ENCODE peak calls at places on chromosome 3, in ten cellular contexts. P, V, L, H, E, S, N, J, Z and F are unnamed samples.

GRCh38 chr3:185312006-185312405 is 50.9 kb upstream of the MAP3K13 start:
- DNase-seq in J (no peak), H (no peak), V (peak), S (no peak), N (no peak), Z (no peak), P (no peak), L (no peak), E (no peak), F (no peak)

GRCh38 chr3:45205126-45205525 is 21.0 kb downstream of the TMEM158 start:
- DNase-seq in S (no peak), V (no peak), Z (no peak), J (no peak), H (peak), E (no peak), N (no peak), L (no peak), P (no peak), F (no peak)

GRCh38 chr3:109355625-109356441 is 18.5 kb upstream of the DPPA4 start:
- DNase-seq in P (no peak), V (no peak), S (no peak), J (peak), E (no peak), N (no peak), L (no peak), Z (no peak), H (no peak), F (no peak)

GRCh38 chr3:50602675-50603191 is 8.8 kb downstream of the CISH start:
- DNase-seq in Z (no peak), P (no peak), S (no peak), E (peak), N (no peak), J (no peak), H (no peak), L (no peak), V (peak), F (no peak)

GRCh38 chr3:162436826-162437225 is 940.2 kb downstream of the OTOL1 start:
- DNase-seq in Z (no peak), J (no peak), N (no peak), E (no peak), H (no peak), P (no peak), L (no peak), S (no peak), V (no peak), F (no peak)

GRCh38 chr3:29181872-29182271 is 99.0 kb upstream of the RBMS3 start:
- DNase-seq in Z (no peak), P (no peak), L (no peak), N (no peak), S (no peak), H (no peak), V (no peak), E (no peak), J (no peak), F (no peak)

GRCh38 chr3:133860519-133860918 is 35.2 kb downstream of the RAB6B start:
- DNase-seq in E (no peak), J (peak), S (no peak), H (no peak), P (no peak), Z (no peak), L (no peak), N (no peak), V (no peak), F (no peak)

GRCh38 chr3:28349397-28350000 is 875 bp upstream of the AZI2 start:
- DNase-seq in N (no peak), H (no peak), P (no peak), V (no peak), J (no peak), E (peak), L (peak), S (no peak), Z (no peak), F (no peak)

GRCh38 chr3:188133219-188133618 is 20.7 kb upstream of the LPP start:
- DNase-seq in V (no peak), P (no peak), H (peak), N (no peak), Z (no peak), S (no peak), J (no peak), L (peak), E (peak), F (no peak)

GRCh38 chr3:126395846-126396513 is 1.3 kb downstream of the CFAP100 start:
- DNase-seq in N (no peak), H (no peak), E (no peak), J (no peak), L (no peak), V (no peak), S (no peak), P (no peak), Z (no peak), F (no peak)

GRCh38 chr3:106337116-106337515 is 468.3 kb upstream of the CBLB start:
- DNase-seq in S (no peak), V (no peak), P (no peak), E (peak), H (peak), J (no peak), L (peak), Z (no peak), N (no peak), F (no peak)

GRCh38 chr3:132643366-132643765 is 16.2 kb downstream of the ACAD11 start:
- DNase-seq in N (no peak), V (no peak), S (no peak), J (no peak), P (no peak), H (no peak), L (no peak), Z (no peak), E (no peak), F (no peak)

GRCh38 chr3:50370594-50370993 is 11.3 kb upstream of the TMEM115 start:
- DNase-seq in J (peak), N (no peak), S (no peak), H (no peak), P (no peak), E (no peak), L (peak), V (no peak), Z (no peak), F (no peak)

GRCh38 chr3:181623924-181624694 is 87.6 kb upstream of the SOX2 start:
- DNase-seq in N (no peak), E (peak), L (peak), J (no peak), P (no peak), H (peak), Z (no peak), V (no peak), S (no peak), F (no peak)

GRCh38 chr3:43892061-43892460 is 201.3 kb downstream of the ABHD5 start:
- DNase-seq in E (no peak), J (no peak), H (no peak), V (no peak), L (no peak), N (no peak), S (no peak), Z (no peak), P (no peak), F (no peak)

GRCh38 chr3:19074257-19074938 is 73.9 kb upstream of the KCNH8 start:
- DNase-seq in N (no peak), P (no peak), Z (no peak), V (no peak), S (no peak), E (peak), J (peak), L (no peak), H (peak), F (no peak)

GRCh38 chr3:143668924-143669790 is 179.1 kb downstream of the SLC9A9 start:
- DNase-seq in P (no peak), S (no peak), Z (no peak), N (no peak), L (peak), J (no peak), V (no peak), E (no peak), H (no peak), F (no peak)

GRCh38 chr3:120816728-120817127 is 74.2 kb downstream of the GTF2E1 start:
- DNase-seq in S (no peak), V (peak), J (no peak), P (no peak), N (no peak), H (peak), Z (no peak), L (no peak), E (no peak), F (no peak)

GRCh38 chr3:129555616-129556357 is 12.8 kb downstream of the H1-8 start:
- DNase-seq in N (no peak), L (no peak), Z (no peak), J (no peak), H (peak), E (no peak), P (no peak), S (no peak), V (no peak), F (no peak)

GRCh38 chr3:135229018-135229495 is 434.0 kb downstream of the EPHB1 start:
- DNase-seq in P (no peak), H (peak), Z (no peak), J (peak), V (no peak), N (peak), L (no peak), S (no peak), E (no peak), F (no peak)

GRCh38 chr3:125679258-125679657 is 84.0 kb upstream of the OSBPL11 start:
- DNase-seq in S (no peak), P (no peak), E (no peak), L (no peak), V (no peak), Z (no peak), J (peak), N (no peak), H (no peak), F (no peak)

GRCh38 chr3:114839476-114839875 is 307.6 kb downstream of the ZBTB20 start:
- DNase-seq in J (no peak), L (peak), N (no peak), E (no peak), Z (no peak), S (no peak), H (peak), P (no peak), V (no peak), F (no peak)

GRCh38 chr3:41711656-41712055 is 250.2 kb downstream of the ULK4 start:
- DNase-seq in N (no peak), Z (peak), E (no peak), L (peak), V (no peak), S (no peak), P (no peak), J (peak), H (peak), F (no peak)

GRCh38 chr3:17011774-17012338 is 127.1 kb downstream of the PLCL2 start:
- DNase-seq in S (no peak), N (no peak), Z (no peak), L (no peak), H (no peak), P (no peak), J (no peak), V (no peak), E (peak), F (no peak)

GRCh38 chr3:112498916-112499315 is 356 bp downstream of the BTLA start:
- DNase-seq in Z (no peak), L (no peak), E (no peak), S (no peak), N (no peak), P (no peak), V (no peak), H (no peak), J (no peak), F (no peak)

GRCh38 chr3:189340680-189341460 is 169.1 kb downstream of the TPRG1 start:
- DNase-seq in P (no peak), V (no peak), Z (no peak), J (peak), N (no peak), E (no peak), H (no peak), L (peak), S (no peak), F (no peak)

GRCh38 chr3:5194341-5194740 is 6.8 kb downstream of the EDEM1 start:
- DNase-seq in H (no peak), V (no peak), N (no peak), P (no peak), S (no peak), J (no peak), Z (no peak), L (no peak), E (no peak), F (no peak)

GRCh38 chr3:5197022-5197421 is 9.5 kb downstream of the EDEM1 start:
- DNase-seq in L (peak), E (peak), J (no peak), V (no peak), P (no peak), Z (no peak), S (no peak), H (peak), N (no peak), F (no peak)

GRCh38 chr3:5195605-5196004 is 8.1 kb downstream of the EDEM1 start:
- DNase-seq in S (no peak), H (peak), P (no peak), V (no peak), E (peak), N (no peak), Z (no peak), J (no peak), L (peak), F (no peak)

GRCh38 chr3:5192568-5193319 is 5.2 kb downstream of the EDEM1 start:
- DNase-seq in L (no peak), N (no peak), Z (no peak), E (peak), V (no peak), H (no peak), J (no peak), S (no peak), P (no peak), F (no peak)

GRCh38 chr3:5194801-5195509 is 7.4 kb downstream of the EDEM1 start:
- DNase-seq in J (no peak), H (peak), N (peak), E (peak), Z (no peak), L (peak), V (no peak), S (no peak), P (peak), F (no peak)
- H3K4me3 ChIP-seq in J (no peak), H (no peak), N (no peak), E (no peak), Z (no peak), L (no peak), V (no peak), S (no peak), P (no peak), F (no peak)

GRCh38 chr3:48915296-48915695 is 3.3 kb upstream of the ARIH2 start:
- DNase-seq in E (no peak), N (no peak), S (no peak), L (no peak), Z (no peak), J (no peak), V (no peak), H (no peak), P (no peak), F (no peak)

GRCh38 chr3:48919215-48920138 is 835 bp downstream of the ARIH2 start:
- DNase-seq in H (peak), J (peak), E (peak), N (no peak), V (peak), P (no peak), Z (no peak), S (peak), L (peak), F (no peak)

DNA sequence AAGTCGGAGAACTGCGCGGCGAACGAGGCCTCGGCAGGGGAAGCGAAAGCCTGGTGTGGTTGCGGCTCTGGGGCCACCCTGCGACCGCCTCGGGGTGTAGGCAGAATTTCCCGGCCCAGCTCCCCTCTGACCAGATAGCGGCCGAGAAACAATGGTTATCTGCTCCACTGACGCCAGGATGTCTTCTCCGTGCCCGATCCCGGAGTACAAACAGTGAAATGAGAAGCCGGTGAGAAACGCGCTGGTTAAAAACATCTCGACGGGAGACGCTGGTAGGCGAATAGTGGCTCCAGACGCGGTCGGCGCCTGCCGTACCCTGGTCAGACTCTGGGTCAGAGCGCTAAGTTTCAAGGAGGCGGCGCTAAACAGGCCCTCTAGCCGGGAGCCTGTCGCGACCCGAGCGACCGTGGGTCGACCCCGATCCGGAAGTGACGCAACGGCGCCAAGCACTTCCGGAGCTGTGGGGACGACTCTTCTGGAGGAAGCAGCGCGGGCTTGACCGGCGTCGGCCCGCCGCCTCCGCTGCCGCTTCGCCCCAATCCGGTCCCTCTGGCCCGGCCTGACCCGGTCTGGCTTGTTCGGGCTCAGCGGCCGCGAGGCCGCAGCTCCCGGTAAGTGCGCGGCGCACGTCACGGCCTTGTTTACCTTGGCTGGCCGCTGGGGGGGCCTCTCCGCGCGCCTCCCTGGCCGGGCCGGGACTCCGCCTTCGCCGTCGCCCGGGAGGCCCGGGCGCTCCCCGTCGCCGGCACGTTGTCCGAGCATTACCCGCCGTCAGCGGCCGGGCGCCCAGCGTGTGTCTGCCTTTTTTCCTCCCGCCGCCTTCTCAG is at the start of gene ARIH2:
- DNase-seq in S (peak), P (peak), V (peak), L (peak), N (peak), E (peak), J (peak), H (peak), Z (peak), F (peak)
- TF ChIP-seq CTCF in S (peak), P (peak), V (no peak), L (peak), N (no peak), E (no peak), J (no peak), H (no peak), Z (no peak), F (peak)

GRCh38 chr3:123773681-123774431 is 110.3 kb downstream of the MYLK start:
- DNase-seq in N (peak), L (peak), V (no peak), S (no peak), Z (peak), P (peak), H (peak), J (no peak), E (no peak), F (no peak)
- H3K4me3 ChIP-seq in N (no peak), L (no peak), V (no peak), S (no peak), Z (no peak), P (no peak), H (no peak), J (no peak), E (no peak), F (no peak)

GRCh38 chr3:57385498-57385897 is 93.0 kb upstream of the ASB14 start:
- DNase-seq in J (no peak), Z (no peak), S (no peak), E (no peak), N (no peak), H (no peak), L (no peak), V (peak), P (no peak), F (no peak)
- TF ChIP-seq CTCF in J (no peak), Z (no peak), S (no peak), E (no peak), N (no peak), H (no peak), L (no peak), V (no peak), P (no peak), F (no peak)

DNA sequence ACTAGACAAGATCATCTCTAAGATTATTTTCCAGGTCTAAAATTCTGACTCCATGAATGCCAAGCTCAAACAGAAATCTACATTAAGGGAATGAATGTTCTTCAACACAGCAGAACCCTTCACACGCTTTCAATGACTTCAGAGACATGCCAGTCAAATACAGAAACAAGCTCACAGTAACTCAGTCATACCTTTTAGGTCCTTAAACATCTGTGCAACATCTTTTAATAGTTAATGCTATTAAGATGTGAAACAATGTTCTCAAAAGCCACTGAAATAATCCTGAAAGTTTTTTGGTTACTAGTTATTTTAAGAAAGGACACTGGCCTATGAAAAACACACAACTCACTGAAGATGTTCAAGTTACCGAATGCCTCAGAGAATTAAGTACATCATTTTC is 2.5 kb downstream of the DLG1 start:
- DNase-seq in V (no peak), Z (no peak), P (no peak), N (no peak), J (no peak), L (no peak), H (peak), S (no peak), E (no peak), F (no peak)
- H3K4me3 ChIP-seq in V (no peak), Z (no peak), P (peak), N (no peak), J (no peak), L (no peak), H (no peak), S (no peak), E (peak), F (no peak)

GRCh38 chr3:128076783-128077624 is 24.8 kb downstream of the SEC61A1 start:
- DNase-seq in S (peak), N (no peak), L (no peak), H (no peak), P (no peak), J (peak), E (no peak), V (no peak), Z (no peak), F (no peak)
- TF ChIP-seq CTCF in S (no peak), N (no peak), L (no peak), H (no peak), P (no peak), J (no peak), E (no peak), V (no peak), Z (no peak), F (no peak)

GRCh38 chr3:193816656-193817311 is 223.8 kb downstream of the OPA1 start:
- DNase-seq in P (peak), H (peak), V (peak), Z (no peak), N (peak), E (no peak), S (peak), J (peak), L (peak), F (peak)
- H3K4me3 ChIP-seq in P (no peak), H (no peak), V (no peak), Z (no peak), N (no peak), E (no peak), S (peak), J (peak), L (no peak), F (no peak)

GRCh38 chr3:195117978-195118581 is 152.9 kb downstream of the XXYLT1 start:
- DNase-seq in J (peak), L (no peak), S (no peak), E (peak), P (no peak), V (no peak), Z (no peak), H (peak), N (no peak), F (no peak)
- TF ChIP-seq CTCF in J (peak), L (peak), S (peak), E (no peak), P (no peak), V (no peak), Z (peak), H (peak), N (no peak), F (no peak)

GRCh38 chr3:197343656-197344408 is 45.4 kb upstream of the DLG1 start:
- DNase-seq in E (no peak), J (no peak), P (no peak), L (no peak), S (no peak), V (no peak), Z (no peak), N (no peak), H (no peak), F (no peak)
- H3K4me3 ChIP-seq in E (no peak), J (no peak), P (no peak), L (no peak), S (no peak), V (no peak), Z (no peak), N (no peak), H (no peak), F (no peak)